ENCODE peak calls at places on chromosomes 1 and 21, in nine cellular contexts. H is kidney; W is cardiac muscle cell; C is neural progenitor cell; G is iPS DF 6.9; V is naive thymus-derived CD4-positive, alpha-beta T cell; O is pancreas; S is IMR-90; A is CD8-positive, alpha-beta memory T cell. R is an unnamed sample. For H3K9me3, the result is how much of the 10 kb centered on the place peaks cover.

GRCh38 chr1:117985973-117986372 is 56.4 kb downstream of the WDR3 start:
- DNase-seq in H (no peak), W (no peak), C (no peak), G (no peak), V (no peak), O (no peak), S (no peak), A (no peak), R (no peak)

GRCh38 chr1:196997428-196997827 is 20.1 kb downstream of the CFHR5 start:
- DNase-seq in H (no peak), W (peak), C (no peak), G (no peak), V (no peak), O (no peak), S (peak), A (no peak), R (no peak)

GRCh38 chr1:78375996-78376395 is 114.8 kb upstream of the PTGFR start:
- DNase-seq in H (no peak), W (peak), C (no peak), G (no peak), V (no peak), O (no peak), S (peak), A (no peak), R (no peak)

GRCh38 chr1:188122646-188123045 is 1293.9 kb downstream of the PLA2G4A start:
- DNase-seq in H (no peak), W (no peak), C (no peak), G (no peak), V (no peak), O (no peak), S (no peak), A (no peak), R (no peak)

GRCh38 chr1:1250828-1251284 is 4.3 kb upstream of the C1QTNF12 start:
- DNase-seq in H (no peak), W (no peak), C (no peak), G (no peak), V (peak), O (peak), S (no peak), A (peak), R (no peak)

GRCh38 chr1:73034255-73034654 is 751.9 kb upstream of the NEGR1 start:
- DNase-seq in H (no peak), W (no peak), C (no peak), G (no peak), V (no peak), O (no peak), S (no peak), A (no peak), R (no peak)

GRCh38 chr1:18256318-18257235 is 149.0 kb downstream of the IGSF21 start:
- DNase-seq in H (no peak), W (peak), C (peak), G (peak), V (no peak), O (peak), S (no peak), A (no peak), R (peak)

GRCh38 chr1:31133368-31133767 is 67.9 kb upstream of the PUM1 start:
- DNase-seq in H (no peak), W (no peak), C (no peak), G (no peak), V (no peak), O (no peak), S (no peak), A (no peak), R (no peak)

GRCh38 chr1:25425098-25426085 is 4.8 kb upstream of the RHCE start:
- DNase-seq in H (peak), W (no peak), C (no peak), G (no peak), V (no peak), O (peak), S (peak), A (no peak), R (no peak)

GRCh38 chr1:240284656-240285427 is 193.2 kb downstream of the FMN2 start:
- DNase-seq in H (no peak), W (no peak), C (no peak), G (no peak), V (no peak), O (no peak), S (no peak), A (no peak), R (no peak)

GRCh38 chr21:29725025-29725736 is 214.6 kb downstream of the GRIK1 start:
- DNase-seq in H (no peak), W (no peak), C (no peak), G (no peak), V (no peak), O (no peak), S (no peak), A (no peak), R (no peak)

GRCh38 chr1:97540346-97540888 is 380.4 kb downstream of the DPYD start:
- DNase-seq in H (no peak), W (no peak), C (no peak), G (no peak), V (no peak), O (no peak), S (no peak), A (no peak), R (no peak)

GRCh38 chr21:43313939-43314405 is 113.0 kb downstream of the SIK1 start:
- DNase-seq in H (peak), W (no peak), C (no peak), G (no peak), V (no peak), O (peak), S (no peak), A (no peak), R (no peak)

GRCh38 chr1:215636258-215636965 is 69.3 kb downstream of the KCTD3 start:
- DNase-seq in H (no peak), W (peak), C (no peak), G (no peak), V (no peak), O (no peak), S (peak), A (no peak), R (no peak)

GRCh38 chr1:198776602-198777029 is 137.8 kb downstream of the PTPRC start:
- DNase-seq in H (no peak), W (peak), C (no peak), G (no peak), V (no peak), O (no peak), S (peak), A (no peak), R (no peak)

GRCh38 chr1:234730542-234731370 is 120.8 kb upstream of the IRF2BP2 start:
- DNase-seq in H (no peak), W (no peak), C (no peak), G (no peak), V (peak), O (no peak), S (no peak), A (no peak), R (no peak)

GRCh38 chr21:42093991-42094417 is 22.9 kb downstream of the UMODL1 start:
- DNase-seq in H (peak), W (peak), C (no peak), G (no peak), V (no peak), O (no peak), S (peak), A (no peak), R (no peak)

GRCh38 chr1:238951809-238952208 is 434.6 kb upstream of the CHRM3 start:
- DNase-seq in H (no peak), W (peak), C (peak), G (no peak), V (no peak), O (no peak), S (peak), A (no peak), R (peak)

GRCh38 chr1:231827337-231828105 is 200.9 kb downstream of the DISC1 start:
- DNase-seq in H (no peak), W (peak), C (no peak), G (no peak), V (no peak), O (no peak), S (peak), A (no peak), R (peak)

GRCh38 chr1:26874896-26875295 is 11.9 kb downstream of the SFN start:
- DNase-seq in H (peak), W (no peak), C (peak), G (no peak), V (no peak), O (no peak), S (no peak), A (no peak), R (no peak)

GRCh38 chr1:155117610-155118009 is 10.1 kb upstream of the EFNA1 start:
- DNase-seq in H (no peak), W (no peak), C (no peak), G (no peak), V (no peak), O (no peak), S (no peak), A (no peak), R (no peak)

GRCh38 chr1:10835423-10836421 is 39.3 kb upstream of the CASZ1 start:
- DNase-seq in H (no peak), W (peak), C (peak), G (peak), V (no peak), O (peak), S (peak), A (no peak), R (peak)

GRCh38 chr1:233197940-233198339 is 97.6 kb downstream of the PCNX2 start:
- DNase-seq in H (no peak), W (no peak), C (no peak), G (no peak), V (no peak), O (no peak), S (no peak), A (no peak), R (no peak)

GRCh38 chr1:180994262-180994661 is 28.4 kb downstream of the STX6 start:
- DNase-seq in H (no peak), W (no peak), C (no peak), G (no peak), V (no peak), O (no peak), S (peak), A (no peak), R (no peak)

GRCh38 chr1:108114026-108114599 is 86.0 kb downstream of the SLC25A24 start:
- DNase-seq in H (no peak), W (no peak), C (no peak), G (no peak), V (no peak), O (no peak), S (no peak), A (no peak), R (no peak)

GRCh38 chr1:175124842-175125241 is 57.2 kb downstream of the TNN start:
- DNase-seq in H (no peak), W (peak), C (no peak), G (no peak), V (no peak), O (no peak), S (no peak), A (no peak), R (no peak)

GRCh38 chr1:201511925-201512539 is 5.1 kb upstream of the CSRP1 start:
- DNase-seq in H (peak), W (peak), C (peak), G (no peak), V (no peak), O (peak), S (no peak), A (no peak), R (peak)

GRCh38 chr1:34019741-34020552 is 145.1 kb downstream of the CSMD2 start:
- DNase-seq in H (no peak), W (no peak), C (no peak), G (no peak), V (no peak), O (no peak), S (no peak), A (no peak), R (no peak)

GRCh38 chr1:1348420-1349255 is 580 bp downstream of the DVL1 start:
- DNase-seq in H (peak), W (peak), C (no peak), G (no peak), V (no peak), O (peak), S (peak), A (no peak), R (no peak)

GRCh38 chr1:221888218-221888617 is 146.3 kb upstream of the DUSP10 start:
- DNase-seq in H (no peak), W (no peak), C (no peak), G (no peak), V (no peak), O (no peak), S (no peak), A (no peak), R (no peak)

GRCh38 chr1:158124034-158124433 is 56.7 kb upstream of the CD1D start:
- DNase-seq in H (peak), W (no peak), C (no peak), G (no peak), V (no peak), O (peak), S (peak), A (no peak), R (no peak)

GRCh38 chr1:79568411-79568810 is 561.9 kb upstream of the ADGRL4 start:
- DNase-seq in H (no peak), W (peak), C (no peak), G (no peak), V (no peak), O (no peak), S (peak), A (no peak), R (no peak)
- H3K9me3 ChIP-seq in H (under half), W (under half), C (under half), G (under half), V (under half), O (under half), S (under half), A (under half), R (under half)

DNA sequence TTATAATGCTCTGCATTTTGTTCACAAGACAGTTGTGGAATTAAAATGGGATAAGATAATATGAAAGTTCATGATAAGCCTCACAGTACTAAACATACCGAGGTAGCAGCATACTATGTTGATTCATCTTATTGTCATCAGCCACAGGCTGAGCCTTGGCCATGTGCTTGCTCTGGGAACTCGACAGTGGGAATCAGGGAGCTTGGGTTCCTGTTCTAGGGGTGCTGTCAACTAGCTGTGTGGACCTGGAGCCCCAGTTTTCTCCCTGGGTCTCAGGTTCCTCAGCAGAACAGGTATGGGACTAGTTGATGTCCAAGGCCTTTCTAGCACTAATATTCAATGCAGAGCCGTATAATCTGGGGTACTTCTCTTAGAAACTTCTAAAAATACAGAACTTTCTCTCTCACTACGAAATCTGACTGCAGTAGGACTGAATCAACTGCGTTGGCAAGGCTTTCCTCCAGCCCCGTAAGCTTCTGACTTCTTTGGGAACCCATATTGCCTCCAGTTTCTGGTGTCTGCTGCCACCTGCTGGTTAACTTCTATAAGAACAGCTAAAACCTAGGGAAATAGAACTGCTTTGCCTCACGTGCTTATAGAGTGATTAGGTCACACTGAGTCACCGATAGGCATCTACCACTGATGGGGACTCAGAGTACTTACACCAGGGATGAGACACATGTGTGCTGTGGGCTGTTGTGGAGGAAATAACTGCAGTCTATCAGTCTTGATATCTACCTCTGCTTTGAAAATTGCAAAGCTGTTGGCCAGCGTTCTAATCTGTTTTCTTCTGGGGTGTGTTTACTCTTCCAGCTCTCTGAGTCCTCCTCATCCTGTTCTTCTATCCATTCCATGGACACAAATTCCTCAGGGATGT is 111.0 kb downstream of the RGL1 start:
- DNase-seq in H (peak), W (peak), C (peak), G (peak), V (peak), O (peak), S (peak), A (peak), R (peak)
- H3K4me3 ChIP-seq in H (no peak), W (no peak), C (no peak), G (no peak), V (no peak), O (no peak), S (no peak), A (no peak), R (no peak)

GRCh38 chr1:19654886-19655717 is 9.6 kb upstream of the HTR6 start:
- DNase-seq in H (peak), W (no peak), C (no peak), G (no peak), V (no peak), O (no peak), S (no peak), A (no peak), R (no peak)
- H3K9me3 ChIP-seq in H (under half), W (under half), C (under half), G (under half), V (under half), O (under half), S (under half), A (under half), R (under half)

DNA sequence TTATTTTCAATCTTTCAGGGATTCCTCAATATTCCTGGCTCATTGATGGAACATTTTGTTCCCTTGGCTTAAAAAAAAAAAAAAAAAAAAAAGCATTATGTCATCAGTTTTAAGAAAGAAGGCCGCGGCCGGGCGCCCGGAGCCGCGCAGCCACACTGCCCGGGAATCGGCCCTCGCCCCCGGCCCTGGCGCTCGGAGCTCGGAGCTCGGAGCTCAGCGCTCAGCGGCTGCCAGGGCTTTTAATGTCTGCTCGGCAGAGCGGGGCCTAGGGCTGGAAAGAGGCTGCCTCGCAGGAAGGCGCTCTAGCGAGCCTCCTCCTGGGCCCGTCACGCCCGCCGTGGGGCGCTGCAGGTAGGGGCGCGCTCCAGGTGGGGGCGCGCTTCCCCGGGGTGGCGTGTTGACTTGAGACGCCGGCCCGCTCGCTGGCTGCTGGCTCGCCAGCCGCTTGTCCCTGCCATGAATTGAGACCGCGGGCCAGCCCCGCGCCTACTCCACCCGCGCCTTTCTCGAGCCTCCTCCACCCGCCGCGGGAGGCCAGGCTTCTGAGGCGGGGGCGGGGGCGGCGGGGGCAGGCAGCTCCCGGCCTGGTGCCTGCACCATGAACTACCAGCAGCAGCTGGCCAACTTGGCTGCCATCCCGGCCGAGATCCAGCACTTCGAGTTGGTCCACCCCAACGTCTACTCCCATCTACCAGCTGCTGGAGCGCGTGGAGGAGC is 5.4 kb upstream of the TDRD5 start:
- DNase-seq in H (peak), W (peak), C (peak), G (no peak), V (no peak), O (peak), S (no peak), A (no peak), R (peak)
- H3K4me3 ChIP-seq in H (peak), W (no peak), C (peak), G (peak), V (no peak), O (peak), S (no peak), A (no peak), R (peak)

DNA sequence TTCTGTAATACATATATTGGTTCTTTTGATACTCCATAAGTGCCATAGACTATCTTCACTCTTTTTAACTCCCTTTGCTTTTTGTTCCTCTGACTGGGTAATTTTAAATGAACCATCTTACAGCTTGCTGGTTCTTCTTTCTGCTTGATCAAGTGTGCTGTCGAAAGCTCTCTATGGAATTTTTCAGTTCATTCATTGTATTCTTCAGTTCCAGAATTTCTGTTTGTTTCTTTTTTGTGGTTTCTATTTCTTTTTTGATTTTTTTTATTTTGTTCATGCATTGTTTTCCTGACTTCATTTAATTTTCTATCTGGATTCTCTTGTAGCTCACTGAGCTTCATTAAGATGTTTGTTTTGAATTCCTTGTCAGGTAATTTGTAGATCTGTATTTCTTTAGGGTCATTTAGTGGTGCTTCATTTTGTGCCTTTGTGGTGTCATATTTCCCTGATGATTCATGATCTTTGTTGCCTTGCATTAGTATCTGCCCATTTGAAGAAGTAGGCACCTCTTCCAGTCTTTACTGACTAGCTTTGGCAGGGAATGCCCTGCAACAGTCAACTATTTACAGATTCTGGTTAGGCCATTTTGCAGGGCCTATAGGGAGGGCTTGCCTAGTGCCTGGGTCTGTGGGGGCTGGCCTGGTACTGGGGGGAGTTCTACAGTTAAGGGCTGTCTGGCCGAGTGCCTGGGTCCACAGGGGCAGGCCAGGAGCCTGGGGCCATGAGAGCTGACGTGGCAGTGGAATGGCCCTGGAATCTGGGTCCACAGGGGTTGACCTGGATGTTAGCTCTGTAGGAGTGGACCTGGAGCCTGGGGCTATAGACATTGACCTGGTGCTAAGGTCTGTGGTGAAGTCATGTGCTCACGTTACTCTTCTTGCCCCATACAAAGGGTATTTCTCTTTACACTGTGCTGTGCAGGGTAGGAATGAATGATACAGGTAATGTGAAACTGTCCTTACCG is 89.7 kb downstream of the MAGI3 start:
- DNase-seq in H (no peak), W (no peak), C (no peak), G (no peak), V (no peak), O (no peak), S (no peak), A (no peak), R (peak)
- H3K9me3 ChIP-seq in H (under half), W (under half), C (under half), G (under half), V (under half), O (under half), S (under half), A (under half), R (under half)

DNA sequence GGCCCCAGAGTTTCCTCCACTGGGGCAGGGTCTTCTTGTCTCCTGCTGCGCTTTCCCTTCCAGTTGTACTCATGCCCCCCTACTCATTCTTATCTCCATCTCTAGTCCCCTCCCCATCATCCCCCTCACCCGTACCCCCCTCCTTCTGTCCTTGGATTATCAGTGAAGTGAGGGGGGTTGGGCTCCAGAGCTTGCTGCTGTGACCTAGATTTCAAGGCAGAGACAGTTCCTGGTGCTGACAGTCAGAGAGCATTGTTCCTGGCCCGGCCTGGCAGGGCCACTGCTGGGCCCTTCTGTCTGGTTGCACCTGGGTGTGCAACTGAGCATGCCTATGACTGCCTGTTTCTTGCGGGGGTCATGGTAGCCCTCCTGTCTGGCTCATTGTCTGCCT is 4.5 kb downstream of the PEA15 start:
- DNase-seq in H (no peak), W (peak), C (peak), G (no peak), V (no peak), O (peak), S (no peak), A (no peak), R (no peak)
- H3K4me3 ChIP-seq in H (no peak), W (no peak), C (no peak), G (no peak), V (no peak), O (no peak), S (no peak), A (no peak), R (no peak)